ENCODE peak calls at places on chromosomes 1 and 21, in five cellular contexts. One of them, this sample, is unnamed.

GRCh38 chr1:182768973-182769372 is 20.6 kb upstream of the NPL start:
- DNase-seq in K562: no peak
- DNase-seq in IMR-90: no peak
- DNase-seq in A549: no peak
- DNase-seq in HepG2: no peak
- DNase-seq in this sample: no peak

GRCh38 chr1:156592910-156593732 is 1.5 kb downstream of the NAXE start:
- DNase-seq in K562: no peak
- DNase-seq in IMR-90: no peak
- DNase-seq in A549: no peak
- DNase-seq in HepG2: no peak
- DNase-seq in this sample: no peak

GRCh38 chr1:117059334-117059677 is 820 bp upstream of the TTF2 start:
- DNase-seq in K562: no peak
- DNase-seq in IMR-90: no peak
- DNase-seq in A549: peak; percentile 36
- DNase-seq in HepG2: peak; percentile 24
- DNase-seq in this sample: no peak

GRCh38 chr21:44892536-44893277 is 19.2 kb upstream of the PTTG1IP start:
- DNase-seq in K562: peak; percentile 81
- DNase-seq in IMR-90: peak; percentile 19
- DNase-seq in A549: no peak
- DNase-seq in HepG2: no peak
- DNase-seq in this sample: peak; percentile 93

GRCh38 chr1:79599257-79599656 is 592.7 kb upstream of the ADGRL4 start:
- DNase-seq in K562: no peak
- DNase-seq in IMR-90: no peak
- DNase-seq in A549: no peak
- DNase-seq in HepG2: no peak
- DNase-seq in this sample: no peak

GRCh38 chr1:228852511-228853088 is 117.3 kb downstream of the RHOU start:
- DNase-seq in K562: no peak
- DNase-seq in IMR-90: no peak
- DNase-seq in A549: no peak
- DNase-seq in HepG2: no peak
- DNase-seq in this sample: no peak

GRCh38 chr1:154342836-154343472 is 17.6 kb downstream of the ATP8B2 start:
- DNase-seq in K562: no peak
- DNase-seq in IMR-90: no peak
- DNase-seq in A549: no peak
- DNase-seq in HepG2: no peak
- DNase-seq in this sample: no peak

GRCh38 chr21:37828515-37828914 is 87.7 kb downstream of the KCNJ6 start:
- DNase-seq in K562: no peak
- DNase-seq in IMR-90: no peak
- DNase-seq in A549: no peak
- DNase-seq in HepG2: no peak
- DNase-seq in this sample: no peak

GRCh38 chr1:50368179-50369007 is 54.9 kb downstream of the DMRTA2 start:
- DNase-seq in K562: peak; percentile 77
- DNase-seq in IMR-90: peak; percentile 6
- DNase-seq in A549: peak; percentile 32
- DNase-seq in HepG2: peak; percentile 17
- DNase-seq in this sample: no peak

GRCh38 chr1:92859400-92860039 is 27.7 kb downstream of the RPL5 start:
- DNase-seq in K562: no peak
- DNase-seq in IMR-90: no peak
- DNase-seq in A549: no peak
- DNase-seq in HepG2: no peak
- DNase-seq in this sample: no peak

GRCh38 chr1:172380441-172381244 is 39.8 kb upstream of the C1orf105 start:
- DNase-seq in K562: no peak
- DNase-seq in IMR-90: no peak
- DNase-seq in A549: no peak
- DNase-seq in HepG2: no peak
- DNase-seq in this sample: no peak

GRCh38 chr1:226887006-226887405 is 16.6 kb downstream of the PSEN2 start:
- DNase-seq in K562: no peak
- DNase-seq in IMR-90: no peak
- DNase-seq in A549: no peak
- DNase-seq in HepG2: no peak
- DNase-seq in this sample: no peak

GRCh38 chr1:9589719-9590157 is 1.0 kb downstream of the TMEM201 start:
- DNase-seq in K562: no peak
- DNase-seq in IMR-90: peak; percentile 5
- DNase-seq in A549: peak; percentile 16
- DNase-seq in HepG2: no peak
- DNase-seq in this sample: no peak

GRCh38 chr1:172717722-172718455 is 59.0 kb downstream of the FASLG start:
- DNase-seq in K562: no peak
- DNase-seq in IMR-90: peak; percentile 10
- DNase-seq in A549: peak; percentile 23
- DNase-seq in HepG2: peak; percentile 77
- DNase-seq in this sample: no peak

GRCh38 chr1:1359316-1359667 is 937 bp upstream of the MXRA8 start:
- DNase-seq in K562: no peak
- DNase-seq in IMR-90: peak; percentile 83
- DNase-seq in A549: no peak
- DNase-seq in HepG2: no peak
- DNase-seq in this sample: no peak

GRCh38 chr1:154866995-154867795 is 2.9 kb downstream of the KCNN3 start:
- DNase-seq in K562: no peak
- DNase-seq in IMR-90: peak; percentile 85
- DNase-seq in A549: peak; percentile 44
- DNase-seq in HepG2: no peak
- DNase-seq in this sample: no peak

GRCh38 chr1:54814148-54814498 is 13.0 kb upstream of the TTC22 start:
- DNase-seq in K562: no peak
- DNase-seq in IMR-90: no peak
- DNase-seq in A549: no peak
- DNase-seq in HepG2: no peak
- DNase-seq in this sample: no peak

GRCh38 chr21:42527127-42527488 is 13.5 kb downstream of the SLC37A1 start:
- DNase-seq in K562: no peak
- DNase-seq in IMR-90: no peak
- DNase-seq in A549: no peak
- DNase-seq in HepG2: no peak
- DNase-seq in this sample: no peak

GRCh38 chr1:218983848-218984247 is 189.8 kb upstream of the LYPLAL1 start:
- DNase-seq in K562: no peak
- DNase-seq in IMR-90: no peak
- DNase-seq in A549: no peak
- DNase-seq in HepG2: peak; percentile 19
- DNase-seq in this sample: no peak

GRCh38 chr21:34351786-34352241 is 12.0 kb upstream of the KCNE2 start:
- DNase-seq in K562: peak; percentile 59
- DNase-seq in IMR-90: peak; percentile 26
- DNase-seq in A549: peak; percentile 21
- DNase-seq in HepG2: peak; percentile 80
- DNase-seq in this sample: no peak

GRCh38 chr1:81449786-81450185 is 350.9 kb upstream of the ADGRL2 start:
- DNase-seq in K562: no peak
- DNase-seq in IMR-90: peak; percentile 10
- DNase-seq in A549: no peak
- DNase-seq in HepG2: no peak
- DNase-seq in this sample: no peak

GRCh38 chr1:204726478-204726877 is 40.9 kb upstream of the LRRN2 start:
- DNase-seq in K562: no peak
- DNase-seq in IMR-90: peak; percentile 21
- DNase-seq in A549: peak; percentile 96
- DNase-seq in HepG2: peak; percentile 51
- DNase-seq in this sample: peak; percentile 11

GRCh38 chr1:30888391-30888790 is 20.2 kb downstream of the SDC3 start:
- DNase-seq in K562: no peak
- DNase-seq in IMR-90: peak; percentile 96
- DNase-seq in A549: no peak
- DNase-seq in HepG2: no peak
- DNase-seq in this sample: no peak

GRCh38 chr1:147225193-147225730 is at the start of gene FMO5:
- DNase-seq in K562: peak; percentile 60
- DNase-seq in IMR-90: peak; percentile 57
- DNase-seq in A549: peak; percentile 76
- DNase-seq in HepG2: no peak
- DNase-seq in this sample: peak; percentile 65

GRCh38 chr1:162878000-162878596 is 17.1 kb upstream of the CCDC190 start:
- DNase-seq in K562: peak; percentile 36
- DNase-seq in IMR-90: peak; percentile 80
- DNase-seq in A549: no peak
- DNase-seq in HepG2: peak; percentile 45
- DNase-seq in this sample: peak; percentile 31
- TF ChIP-seq MAFK in K562: no peak
- TF ChIP-seq MAFK in IMR-90: no peak
- TF ChIP-seq MAFK in A549: no peak
- TF ChIP-seq MAFK in HepG2: no peak
- TF ChIP-seq MAFK in this sample: no peak

GRCh38 chr1:12301518-12302237 is 71.8 kb downstream of the VPS13D start:
- DNase-seq in K562: no peak
- DNase-seq in IMR-90: no peak
- DNase-seq in A549: no peak
- DNase-seq in HepG2: no peak
- DNase-seq in this sample: no peak

GRCh38 chr1:12293416-12293815 is 63.6 kb downstream of the VPS13D start:
- DNase-seq in K562: no peak
- DNase-seq in IMR-90: no peak
- DNase-seq in A549: no peak
- DNase-seq in HepG2: no peak
- DNase-seq in this sample: no peak

GRCh38 chr1:12300706-12301105 is 70.9 kb downstream of the VPS13D start:
- DNase-seq in K562: no peak
- DNase-seq in IMR-90: no peak
- DNase-seq in A549: no peak
- DNase-seq in HepG2: no peak
- DNase-seq in this sample: no peak

GRCh38 chr1:12294076-12294475 is 64.2 kb downstream of the VPS13D start:
- DNase-seq in K562: no peak
- DNase-seq in IMR-90: peak; percentile 55
- DNase-seq in A549: no peak
- DNase-seq in HepG2: no peak
- DNase-seq in this sample: no peak

DNA sequence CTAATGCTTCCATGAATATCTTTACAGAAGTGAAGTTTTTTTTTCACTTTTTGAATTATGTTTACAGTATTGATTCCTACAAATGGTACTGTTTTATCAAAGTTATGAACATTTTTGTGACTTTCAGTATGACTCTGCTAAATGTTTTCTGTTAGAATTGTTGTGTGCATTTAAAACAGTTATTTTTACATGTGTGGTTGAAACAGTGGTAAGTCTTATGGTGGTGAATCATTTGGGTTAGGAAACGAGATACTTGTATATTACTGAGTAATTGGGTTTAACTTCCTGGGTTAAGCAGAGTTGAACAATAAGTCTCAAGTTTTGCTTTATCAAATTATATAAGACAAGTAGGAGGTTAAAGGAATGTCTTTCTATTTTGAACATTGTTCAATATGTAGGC is 66.8 kb downstream of the VPS13D start:
- DNase-seq in K562: no peak
- DNase-seq in IMR-90: peak; percentile 89
- DNase-seq in A549: no peak
- DNase-seq in HepG2: no peak
- DNase-seq in this sample: no peak
- TF ChIP-seq MAFK in K562: no peak
- TF ChIP-seq MAFK in IMR-90: peak; percentile 13
- TF ChIP-seq MAFK in A549: no peak
- TF ChIP-seq MAFK in HepG2: no peak
- TF ChIP-seq MAFK in this sample: no peak

GRCh38 chr21:33189845-33190244 is 39.9 kb upstream of the IFNAR2 start:
- DNase-seq in K562: no peak
- DNase-seq in IMR-90: no peak
- DNase-seq in A549: no peak
- DNase-seq in HepG2: no peak
- DNase-seq in this sample: no peak
- TF ChIP-seq MAFK in K562: no peak
- TF ChIP-seq MAFK in IMR-90: no peak
- TF ChIP-seq MAFK in A549: no peak
- TF ChIP-seq MAFK in HepG2: no peak
- TF ChIP-seq MAFK in this sample: no peak

GRCh38 chr1:51423098-51423821 is 92.9 kb upstream of the TTC39A start:
- DNase-seq in K562: no peak
- DNase-seq in IMR-90: peak; percentile 58
- DNase-seq in A549: no peak
- DNase-seq in HepG2: no peak
- DNase-seq in this sample: no peak
- TF ChIP-seq MAFK in K562: no peak
- TF ChIP-seq MAFK in IMR-90: no peak
- TF ChIP-seq MAFK in A549: no peak
- TF ChIP-seq MAFK in HepG2: no peak
- TF ChIP-seq MAFK in this sample: no peak

DNA sequence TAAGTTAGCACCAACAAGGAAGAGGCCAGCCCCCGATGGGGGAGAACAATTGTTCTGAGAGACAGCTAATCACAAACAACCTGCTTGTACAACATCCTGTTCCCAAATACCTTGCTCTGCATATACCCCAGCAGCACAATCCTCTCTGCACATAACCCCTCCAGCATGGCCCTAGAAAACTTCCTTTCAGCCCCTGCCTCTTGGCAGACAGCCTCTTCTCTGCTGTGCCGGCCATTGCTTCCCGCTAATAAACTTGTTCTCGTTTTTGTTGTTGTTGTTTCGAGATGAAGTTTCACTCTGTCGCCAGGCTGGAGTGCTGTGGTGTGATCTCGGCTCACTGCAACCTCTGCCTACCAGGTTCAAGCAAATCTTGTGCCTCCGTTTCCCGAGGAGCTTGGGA is 392.7 kb downstream of the SMYD3 start:
- DNase-seq in K562: no peak
- DNase-seq in IMR-90: no peak
- DNase-seq in A549: no peak
- DNase-seq in HepG2: no peak
- DNase-seq in this sample: no peak
- TF ChIP-seq MAFK in K562: no peak
- TF ChIP-seq MAFK in IMR-90: no peak
- TF ChIP-seq MAFK in A549: no peak
- TF ChIP-seq MAFK in HepG2: no peak
- TF ChIP-seq MAFK in this sample: no peak

GRCh38 chr21:46347203-46347550 is 23.2 kb downstream of the PCNT start:
- DNase-seq in K562: no peak
- DNase-seq in IMR-90: no peak
- DNase-seq in A549: no peak
- DNase-seq in HepG2: no peak
- DNase-seq in this sample: no peak
- TF ChIP-seq MAFK in K562: no peak
- TF ChIP-seq MAFK in IMR-90: no peak
- TF ChIP-seq MAFK in A549: no peak
- TF ChIP-seq MAFK in HepG2: no peak
- TF ChIP-seq MAFK in this sample: no peak

DNA sequence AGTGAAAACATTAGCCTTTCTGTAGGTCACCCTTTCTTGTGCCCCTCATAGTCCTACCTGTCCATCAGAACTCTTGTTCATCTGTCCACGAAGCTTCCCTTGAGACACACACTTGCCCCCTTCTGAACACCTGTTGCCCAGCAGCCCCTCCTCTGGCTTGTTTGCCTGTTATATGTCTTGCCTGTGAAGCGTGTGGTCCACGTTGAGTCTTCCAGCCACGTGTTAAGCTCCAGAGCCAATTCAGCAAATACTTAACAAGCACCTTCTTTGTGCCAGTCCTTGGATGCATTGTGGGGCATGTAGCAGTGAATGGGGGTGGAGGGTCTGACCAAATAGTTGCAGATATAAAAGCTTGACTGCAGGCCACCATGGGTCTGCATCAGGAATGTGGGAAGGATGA is 66.6 kb downstream of the MAN1C1 start:
- DNase-seq in K562: no peak
- DNase-seq in IMR-90: no peak
- DNase-seq in A549: no peak
- DNase-seq in HepG2: no peak
- DNase-seq in this sample: no peak
- TF ChIP-seq MAFK in K562: no peak
- TF ChIP-seq MAFK in IMR-90: no peak
- TF ChIP-seq MAFK in A549: no peak
- TF ChIP-seq MAFK in HepG2: no peak
- TF ChIP-seq MAFK in this sample: no peak